ENCODE peak calls at places on chromosomes 7 and 10, in five cellular contexts. One of them, this sample, is unnamed.

GRCh38 chr10:46516660-46517416 is 39.6 kb downstream of the GPRIN2 start:
- DNase-seq in CD4-positive, CD25-positive, alpha-beta regulatory T cell: no peak
- DNase-seq in hepatocyte: peak; percentile 70
- DNase-seq in iPS DF 6.9: no peak
- DNase-seq in neural progenitor cell: no peak
- DNase-seq in this sample: no peak

GRCh38 chr7:103687981-103688380 is 242.0 kb upstream of the SLC26A5 start:
- DNase-seq in CD4-positive, CD25-positive, alpha-beta regulatory T cell: no peak
- DNase-seq in hepatocyte: no peak
- DNase-seq in neural progenitor cell: no peak
- DNase-seq in iPS DF 6.9: no peak
- DNase-seq in this sample: no peak

GRCh38 chr7:121113288-121113687 is 124.8 kb downstream of the CPED1 start:
- DNase-seq in neural progenitor cell: no peak
- DNase-seq in CD4-positive, CD25-positive, alpha-beta regulatory T cell: no peak
- DNase-seq in iPS DF 6.9: no peak
- DNase-seq in hepatocyte: no peak
- DNase-seq in this sample: no peak

GRCh38 chr10:59376817-59377340 is 14.5 kb upstream of the FAM13C start:
- DNase-seq in hepatocyte: no peak
- DNase-seq in iPS DF 6.9: no peak
- DNase-seq in neural progenitor cell: no peak
- DNase-seq in CD4-positive, CD25-positive, alpha-beta regulatory T cell: no peak
- DNase-seq in this sample: no peak

GRCh38 chr7:3164363-3164762 is 120.7 kb upstream of the CARD11 start:
- DNase-seq in CD4-positive, CD25-positive, alpha-beta regulatory T cell: no peak
- DNase-seq in hepatocyte: peak; percentile 64
- DNase-seq in neural progenitor cell: peak; percentile 45
- DNase-seq in iPS DF 6.9: no peak
- DNase-seq in this sample: no peak

GRCh38 chr7:123431075-123431614 is 103.2 kb downstream of the IQUB start:
- DNase-seq in iPS DF 6.9: no peak
- DNase-seq in hepatocyte: no peak
- DNase-seq in CD4-positive, CD25-positive, alpha-beta regulatory T cell: no peak
- DNase-seq in neural progenitor cell: no peak
- DNase-seq in this sample: no peak

GRCh38 chr10:72335394-72336258 is 19.1 kb downstream of the DNAJB12 start:
- DNase-seq in neural progenitor cell: no peak
- DNase-seq in hepatocyte: peak; percentile 11
- DNase-seq in CD4-positive, CD25-positive, alpha-beta regulatory T cell: peak; percentile 53
- DNase-seq in iPS DF 6.9: no peak
- DNase-seq in this sample: peak; percentile 81

GRCh38 chr7:53684693-53685092 is 649.3 kb downstream of the POM121L12 start:
- DNase-seq in CD4-positive, CD25-positive, alpha-beta regulatory T cell: no peak
- DNase-seq in hepatocyte: no peak
- DNase-seq in neural progenitor cell: no peak
- DNase-seq in iPS DF 6.9: no peak
- DNase-seq in this sample: no peak

GRCh38 chr7:159127691-159128642 is 16.7 kb downstream of the VIPR2 start:
- DNase-seq in neural progenitor cell: no peak
- DNase-seq in iPS DF 6.9: no peak
- DNase-seq in hepatocyte: no peak
- DNase-seq in CD4-positive, CD25-positive, alpha-beta regulatory T cell: no peak
- DNase-seq in this sample: no peak

GRCh38 chr10:98316661-98317060 is 48.7 kb upstream of the LOXL4 start:
- DNase-seq in iPS DF 6.9: no peak
- DNase-seq in neural progenitor cell: no peak
- DNase-seq in CD4-positive, CD25-positive, alpha-beta regulatory T cell: no peak
- DNase-seq in hepatocyte: no peak
- DNase-seq in this sample: no peak

GRCh38 chr7:51022821-51023220 is 240.1 kb upstream of the GRB10 start:
- DNase-seq in CD4-positive, CD25-positive, alpha-beta regulatory T cell: no peak
- DNase-seq in neural progenitor cell: no peak
- DNase-seq in iPS DF 6.9: no peak
- DNase-seq in hepatocyte: no peak
- DNase-seq in this sample: no peak

GRCh38 chr7:45980181-45980905 is 59.3 kb upstream of the IGFBP3 start:
- DNase-seq in hepatocyte: no peak
- DNase-seq in CD4-positive, CD25-positive, alpha-beta regulatory T cell: no peak
- DNase-seq in neural progenitor cell: no peak
- DNase-seq in iPS DF 6.9: no peak
- DNase-seq in this sample: no peak

GRCh38 chr10:61606971-61607907 is 55.5 kb upstream of the CABCOCO1 start:
- DNase-seq in iPS DF 6.9: no peak
- DNase-seq in neural progenitor cell: no peak
- DNase-seq in CD4-positive, CD25-positive, alpha-beta regulatory T cell: no peak
- DNase-seq in hepatocyte: peak; percentile 14
- DNase-seq in this sample: no peak

GRCh38 chr10:114174462-114175190 is 623 bp upstream of the CCDC186 start:
- DNase-seq in CD4-positive, CD25-positive, alpha-beta regulatory T cell: no peak
- DNase-seq in hepatocyte: no peak
- DNase-seq in iPS DF 6.9: no peak
- DNase-seq in neural progenitor cell: peak; percentile 43
- DNase-seq in this sample: no peak

DNA sequence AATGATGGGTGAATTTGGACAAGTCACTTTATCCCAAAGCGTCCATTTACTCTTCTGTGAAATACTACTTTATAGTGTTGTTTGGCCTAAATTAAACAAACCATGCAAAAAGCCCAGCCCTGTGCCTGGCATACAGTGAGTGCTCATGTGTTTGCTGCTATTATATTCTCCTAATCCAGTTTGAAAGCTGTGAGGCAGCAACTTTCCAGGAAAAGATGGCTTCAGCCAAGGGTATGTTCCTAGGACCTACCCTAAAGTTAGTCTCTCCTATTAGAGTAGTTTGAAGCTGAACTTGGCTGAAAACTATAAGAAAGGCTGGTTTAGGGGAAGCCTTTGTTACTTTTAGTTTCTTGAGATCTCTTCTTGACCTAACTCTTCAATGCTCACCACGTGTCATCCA is 19.9 kb downstream of the ACSL5 start:
- DNase-seq in CD4-positive, CD25-positive, alpha-beta regulatory T cell: no peak
- DNase-seq in neural progenitor cell: no peak
- DNase-seq in hepatocyte: no peak
- DNase-seq in iPS DF 6.9: no peak
- DNase-seq in this sample: no peak
- H3K36me3 ChIP-seq in CD4-positive, CD25-positive, alpha-beta regulatory T cell: peaks cover 38% of the 10 kb centered on the region
- H3K36me3 ChIP-seq in neural progenitor cell: no peaks in the 10 kb centered on the region
- H3K36me3 ChIP-seq in hepatocyte: no peaks in the 10 kb centered on the region
- H3K36me3 ChIP-seq in iPS DF 6.9: no peaks in the 10 kb centered on the region
- H3K36me3 ChIP-seq in this sample: peaks cover 6% of the 10 kb centered on the region

DNA sequence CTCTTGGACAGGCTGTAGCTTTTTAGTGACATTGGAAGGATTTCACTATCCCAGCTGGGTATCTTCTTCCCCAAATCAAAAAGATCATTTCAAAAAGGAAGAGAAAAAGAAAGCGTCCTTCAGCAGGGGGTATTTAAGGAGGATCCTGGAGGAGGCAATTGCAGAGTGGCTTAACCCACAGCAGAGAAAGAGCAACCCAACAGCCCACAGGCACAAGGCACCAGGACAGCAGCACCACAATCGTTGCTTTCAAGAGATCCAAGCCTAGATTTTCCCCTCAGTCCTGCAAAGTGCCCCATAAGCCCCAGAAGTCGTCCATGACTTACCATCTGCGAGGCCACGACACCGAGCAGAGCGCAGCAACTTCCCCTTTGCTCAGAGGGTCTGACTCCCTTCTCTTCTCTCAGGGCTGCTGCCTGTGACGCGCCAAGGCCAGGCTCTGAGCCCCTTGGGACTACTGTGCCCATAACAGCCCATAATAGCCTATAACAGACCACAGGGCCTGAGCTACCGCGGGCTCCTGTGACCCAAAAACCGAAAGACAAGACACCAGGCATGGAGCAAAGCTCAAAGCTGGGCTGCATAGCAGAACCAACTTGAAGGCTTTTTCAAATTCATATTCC is 19.7 kb downstream of the PIK3AP1 start:
- DNase-seq in iPS DF 6.9: no peak
- DNase-seq in neural progenitor cell: no peak
- DNase-seq in hepatocyte: no peak
- DNase-seq in CD4-positive, CD25-positive, alpha-beta regulatory T cell: no peak
- DNase-seq in this sample: peak; percentile 81
- H3K4me3 ChIP-seq in iPS DF 6.9: no peak overlapping the region
- H3K4me3 ChIP-seq in neural progenitor cell: no peak overlapping the region
- H3K4me3 ChIP-seq in hepatocyte: no peak overlapping the region
- H3K4me3 ChIP-seq in CD4-positive, CD25-positive, alpha-beta regulatory T cell: no peak overlapping the region
- H3K4me3 ChIP-seq in this sample: peak overlapping the region; percentile 61

GRCh38 chr7:128755816-128756476 is 16.8 kb downstream of the CALU start:
- DNase-seq in hepatocyte: no peak
- DNase-seq in CD4-positive, CD25-positive, alpha-beta regulatory T cell: no peak
- DNase-seq in neural progenitor cell: no peak
- DNase-seq in iPS DF 6.9: no peak
- DNase-seq in this sample: no peak
- H3K36me3 ChIP-seq in hepatocyte: peaks cover 6% of the 10 kb centered on the region
- H3K36me3 ChIP-seq in CD4-positive, CD25-positive, alpha-beta regulatory T cell: peaks cover 59% of the 10 kb centered on the region
- H3K36me3 ChIP-seq in neural progenitor cell: peaks cover 23% of the 10 kb centered on the region
- H3K36me3 ChIP-seq in iPS DF 6.9: peaks cover 19% of the 10 kb centered on the region
- H3K36me3 ChIP-seq in this sample: peaks cover 16% of the 10 kb centered on the region

GRCh38 chr7:47991270-47991669 is 11.9 kb upstream of the HUS1 start:
- DNase-seq in CD4-positive, CD25-positive, alpha-beta regulatory T cell: no peak
- DNase-seq in hepatocyte: no peak
- DNase-seq in neural progenitor cell: no peak
- DNase-seq in iPS DF 6.9: no peak
- DNase-seq in this sample: no peak
- H3K4me3 ChIP-seq in CD4-positive, CD25-positive, alpha-beta regulatory T cell: peak overlapping the region; percentile 73
- H3K4me3 ChIP-seq in hepatocyte: no peak overlapping the region
- H3K4me3 ChIP-seq in neural progenitor cell: peak overlapping the region; percentile 40
- H3K4me3 ChIP-seq in iPS DF 6.9: no peak overlapping the region
- H3K4me3 ChIP-seq in this sample: peak overlapping the region; percentile 64

DNA sequence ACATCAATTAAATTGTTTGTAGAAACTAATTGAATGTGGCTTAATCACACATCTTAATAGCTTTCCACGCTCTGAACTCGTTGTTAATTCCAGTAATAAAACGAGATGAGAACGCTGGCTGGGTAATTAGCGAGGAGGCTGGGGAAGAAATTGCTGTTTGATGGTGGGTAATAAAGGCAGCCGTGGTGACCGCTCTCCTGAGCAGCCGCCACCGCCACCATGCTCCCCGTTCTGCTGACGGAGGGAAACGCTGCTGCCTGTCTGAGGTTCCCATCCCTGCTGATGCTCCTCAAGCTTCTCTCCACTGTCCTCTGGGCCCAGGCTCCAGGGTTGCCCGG is 36.2 kb downstream of the GBX1 start:
- DNase-seq in iPS DF 6.9: no peak
- DNase-seq in CD4-positive, CD25-positive, alpha-beta regulatory T cell: no peak
- DNase-seq in neural progenitor cell: no peak
- DNase-seq in hepatocyte: no peak
- DNase-seq in this sample: no peak
- H3K36me3 ChIP-seq in iPS DF 6.9: peaks cover 10% of the 10 kb centered on the region
- H3K36me3 ChIP-seq in CD4-positive, CD25-positive, alpha-beta regulatory T cell: peaks cover 4% of the 10 kb centered on the region
- H3K36me3 ChIP-seq in neural progenitor cell: no peaks in the 10 kb centered on the region
- H3K36me3 ChIP-seq in hepatocyte: no peaks in the 10 kb centered on the region
- H3K36me3 ChIP-seq in this sample: peaks cover 18% of the 10 kb centered on the region

GRCh38 chr7:52479990-52480389 is 555.4 kb upstream of the POM121L12 start:
- DNase-seq in neural progenitor cell: no peak
- DNase-seq in hepatocyte: no peak
- DNase-seq in iPS DF 6.9: no peak
- DNase-seq in CD4-positive, CD25-positive, alpha-beta regulatory T cell: no peak
- DNase-seq in this sample: no peak
- H3K4me3 ChIP-seq in neural progenitor cell: no peak overlapping the region
- H3K4me3 ChIP-seq in hepatocyte: no peak overlapping the region
- H3K4me3 ChIP-seq in iPS DF 6.9: no peak overlapping the region
- H3K4me3 ChIP-seq in CD4-positive, CD25-positive, alpha-beta regulatory T cell: no peak overlapping the region
- H3K4me3 ChIP-seq in this sample: no peak overlapping the region

DNA sequence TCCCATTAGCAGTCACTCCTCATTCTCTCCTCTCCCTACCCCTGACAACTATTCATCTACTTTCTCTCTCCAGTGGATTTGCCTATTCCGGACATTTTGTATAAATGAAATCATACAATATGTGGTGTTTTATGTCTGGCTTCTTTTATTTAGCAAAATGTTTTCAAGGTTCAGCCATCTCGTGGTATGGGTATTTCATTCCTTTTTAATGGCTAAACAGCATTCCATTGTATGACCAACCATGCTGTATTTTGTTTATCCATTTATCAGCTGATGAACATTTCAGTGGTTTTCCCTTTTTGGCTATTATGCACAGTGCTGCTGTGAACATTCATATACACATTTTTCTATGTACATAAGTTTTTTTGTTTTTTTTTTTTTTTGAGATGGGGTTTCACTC is 34.9 kb downstream of the ENTPD7 start:
- DNase-seq in hepatocyte: no peak
- DNase-seq in iPS DF 6.9: no peak
- DNase-seq in neural progenitor cell: no peak
- DNase-seq in CD4-positive, CD25-positive, alpha-beta regulatory T cell: no peak
- DNase-seq in this sample: no peak
- H3K36me3 ChIP-seq in hepatocyte: no peaks in the 10 kb centered on the region
- H3K36me3 ChIP-seq in iPS DF 6.9: peaks cover 4% of the 10 kb centered on the region
- H3K36me3 ChIP-seq in neural progenitor cell: no peaks in the 10 kb centered on the region
- H3K36me3 ChIP-seq in CD4-positive, CD25-positive, alpha-beta regulatory T cell: peaks cover 34% of the 10 kb centered on the region
- H3K36me3 ChIP-seq in this sample: peaks cover 8% of the 10 kb centered on the region

DNA sequence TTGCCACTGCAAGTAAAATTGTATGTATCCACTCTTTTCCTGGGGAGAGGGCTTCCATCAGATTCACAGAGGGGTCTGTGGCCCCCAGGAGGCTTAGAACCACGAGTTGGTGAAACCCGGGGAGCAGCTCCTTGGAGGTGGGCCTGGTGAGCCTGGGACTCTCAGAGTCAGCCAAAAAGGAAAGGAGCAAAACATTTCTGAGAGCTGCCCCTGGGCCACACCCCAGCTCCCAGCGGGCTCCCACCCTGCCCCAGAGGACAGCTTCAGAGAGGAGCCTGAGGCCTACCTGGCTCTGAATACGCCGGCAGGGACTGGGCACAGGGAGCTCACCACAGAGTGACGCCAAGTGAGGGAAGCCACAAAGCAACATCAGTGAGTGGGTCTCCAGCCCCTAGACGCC is 56.9 kb downstream of the SH3PXD2A start:
- DNase-seq in neural progenitor cell: no peak
- DNase-seq in CD4-positive, CD25-positive, alpha-beta regulatory T cell: no peak
- DNase-seq in hepatocyte: no peak
- DNase-seq in iPS DF 6.9: no peak
- DNase-seq in this sample: no peak
- H3K4me3 ChIP-seq in neural progenitor cell: no peak overlapping the region
- H3K4me3 ChIP-seq in CD4-positive, CD25-positive, alpha-beta regulatory T cell: no peak overlapping the region
- H3K4me3 ChIP-seq in hepatocyte: no peak overlapping the region
- H3K4me3 ChIP-seq in iPS DF 6.9: no peak overlapping the region
- H3K4me3 ChIP-seq in this sample: no peak overlapping the region

This sample was measured in GM06990.